ENCODE peak calls at places on chromosome 20, in eight cellular contexts. T is mammary epithelial cell, G is heart right ventricle, Y is esophagus squamous epithelium, O is AG04450, M is brain microvascular endothelial cell, Z is pancreas, B is spleen. W is an unnamed sample.
A peak's percentile ranks its signal among the peaks of the same experiment; 100 is the strongest.

GRCh38 chr20:64161595-64162238 is 2.5 kb upstream of the MYT1 start:
- DNase-seq in G (peak; percentile 32), O (no peak), M (peak; percentile 12), T (peak; percentile 38), Y (no peak), Z (peak; percentile 75), B (no peak), W (no peak)

GRCh38 chr20:58721951-58722371 is 29.4 kb downstream of the NPEPL1 start:
- DNase-seq in B (peak; percentile 54), T (no peak), O (no peak), G (no peak), Y (no peak), Z (no peak), M (no peak), W (no peak)

GRCh38 chr20:43716757-43717615 is 9.8 kb downstream of the GTSF1L start:
- DNase-seq in G (no peak), M (no peak), B (no peak), Y (no peak), T (no peak), Z (no peak), O (no peak), W (no peak)

GRCh38 chr20:8124639-8125038 is 7.4 kb upstream of the PLCB1 start:
- DNase-seq in O (no peak), B (no peak), M (no peak), Z (no peak), Y (no peak), T (no peak), G (no peak), W (no peak)

GRCh38 chr20:6142348-6142993 is 19.6 kb upstream of the FERMT1 start:
- DNase-seq in Y (no peak), M (peak; percentile 59), B (no peak), O (peak; percentile 23), Z (no peak), G (peak; percentile 49), T (peak; percentile 36), W (no peak)

GRCh38 chr20:14997791-14998190 is 660.4 kb upstream of the FLRT3 start:
- DNase-seq in G (no peak), Z (no peak), T (peak; percentile 87), B (no peak), M (peak; percentile 83), Y (no peak), O (no peak), W (no peak)

GRCh38 chr20:58215116-58215515 is 13.3 kb downstream of the ANKRD60 start:
- DNase-seq in B (peak; percentile 45), T (no peak), Y (no peak), G (no peak), M (no peak), Z (no peak), O (no peak), W (no peak)

GRCh38 chr20:3671986-3672863 is 9.0 kb upstream of the GFRA4 start:
- DNase-seq in O (no peak), G (no peak), Z (no peak), M (no peak), Y (no peak), T (no peak), B (no peak), W (no peak)

GRCh38 chr20:62861732-62862336 is at the start of gene TCFL5:
- DNase-seq in Z (peak; percentile 100), B (peak; percentile 98), Y (peak; percentile 47), M (peak; percentile 70), G (peak; percentile 86), T (peak; percentile 76), O (peak; percentile 49), W (no peak)

GRCh38 chr20:12152996-12153395 is 235.3 kb downstream of the BTBD3 start:
- DNase-seq in Z (no peak), O (peak; percentile 51), T (peak; percentile 98), Y (no peak), B (no peak), G (no peak), M (no peak), W (no peak)

GRCh38 chr20:1897965-1898464 is 2.8 kb downstream of the SIRPA start:
- DNase-seq in T (no peak), B (peak; percentile 85), O (no peak), Y (no peak), M (no peak), Z (no peak), G (no peak), W (no peak)

GRCh38 chr20:63082308-63082938 is 75.7 kb upstream of the BHLHE23 start:
- DNase-seq in G (peak; percentile 54), B (peak; percentile 61), O (no peak), Y (no peak), M (peak; percentile 23), T (peak; percentile 21), Z (peak; percentile 71), W (no peak)

GRCh38 chr20:32680544-32681174 is 6.9 kb upstream of the C20orf203 start:
- DNase-seq in G (no peak), M (no peak), Z (no peak), Y (no peak), O (no peak), T (no peak), B (no peak), W (no peak)

GRCh38 chr20:10040070-10040970 is 5.5 kb downstream of the ANKEF1 start:
- DNase-seq in O (peak; percentile 13), Z (no peak), Y (no peak), T (peak; percentile 79), M (peak; percentile 67), B (no peak), G (no peak), W (peak; percentile 22)

GRCh38 chr20:7214081-7214740 is 446.7 kb downstream of the BMP2 start:
- DNase-seq in Y (no peak), Z (no peak), B (no peak), G (no peak), O (no peak), M (no peak), T (no peak), W (no peak)

GRCh38 chr20:32596681-32597252 is 11.6 kb upstream of the NOL4L start:
- DNase-seq in T (no peak), Y (no peak), M (no peak), O (no peak), Z (no peak), B (no peak), G (no peak), W (no peak)

GRCh38 chr20:57667924-57668782 is 41.7 kb downstream of the PMEPA1 start:
- DNase-seq in M (no peak), Y (no peak), Z (no peak), G (no peak), B (no peak), O (no peak), T (no peak), W (no peak)

GRCh38 chr20:689947-690346 is 14.3 kb upstream of the SCRT2 start:
- DNase-seq in M (no peak), Z (no peak), O (no peak), Y (no peak), T (no peak), G (no peak), B (no peak), W (no peak)

GRCh38 chr20:51807864-51808263 is 5.5 kb upstream of the SALL4 start:
- DNase-seq in Y (no peak), T (no peak), M (no peak), Z (no peak), O (no peak), G (no peak), B (no peak), W (no peak)
- TF ChIP-seq CTCF in Y (no peak), T (no peak), M (no peak), Z (no peak), O (no peak), G (no peak), B (no peak), W (no peak)

GRCh38 chr20:46250772-46251171 is 57.5 kb downstream of the CDH22 start:
- DNase-seq in O (no peak), Z (no peak), B (no peak), Y (no peak), T (no peak), M (no peak), G (no peak), W (no peak)

GRCh38 chr20:46253391-46253790 is 54.9 kb downstream of the CDH22 start:
- DNase-seq in Z (no peak), Y (no peak), G (no peak), B (no peak), O (no peak), T (no peak), M (no peak), W (no peak)

GRCh38 chr20:46251211-46251673 is 57.1 kb downstream of the CDH22 start:
- DNase-seq in B (no peak), O (no peak), G (no peak), T (no peak), Y (no peak), M (no peak), Z (no peak), W (no peak)

GRCh38 chr20:46249671-46250070 is 58.6 kb downstream of the CDH22 start:
- DNase-seq in O (no peak), Y (no peak), G (no peak), M (no peak), Z (no peak), B (no peak), T (no peak), W (no peak)

DNA sequence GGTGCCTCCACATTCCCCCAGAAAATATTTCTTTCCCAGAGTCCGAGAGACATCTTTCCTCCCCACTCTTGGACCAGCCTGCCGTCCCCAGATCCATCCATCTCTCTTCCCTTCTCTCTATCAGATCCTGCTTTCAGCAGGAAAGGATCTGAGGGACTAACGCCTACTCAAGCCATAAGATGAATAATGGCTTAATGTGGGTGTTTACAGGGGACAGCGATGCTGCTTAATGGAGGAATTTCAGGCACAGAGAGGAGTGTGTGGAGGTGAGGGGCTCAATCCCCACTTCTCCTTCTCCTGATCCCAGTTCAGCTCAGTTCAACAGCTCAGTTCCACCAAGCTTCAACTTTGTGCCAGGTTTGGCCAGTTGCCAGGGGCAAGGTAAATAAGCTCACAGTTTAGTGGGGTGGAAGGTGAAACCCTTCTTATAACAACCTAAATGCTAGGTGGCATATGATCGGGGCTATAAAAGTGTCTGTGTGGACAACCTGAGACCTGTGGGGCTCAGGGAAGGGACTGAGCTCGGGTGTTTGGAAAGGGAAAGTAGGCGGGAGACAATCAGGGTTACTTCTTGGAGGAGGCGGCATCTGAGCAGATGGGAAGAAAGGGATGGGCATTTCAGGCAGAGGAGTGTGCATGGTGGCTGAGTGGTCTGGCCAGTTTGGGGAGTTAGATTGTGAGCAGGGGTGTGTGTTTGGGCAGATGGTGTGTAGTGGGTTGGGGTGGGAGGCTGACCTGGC is 55.8 kb downstream of the CDH22 start:
- DNase-seq in Z (no peak), T (no peak), M (no peak), B (no peak), O (no peak), Y (no peak), G (no peak), W (no peak)
- H3K27me3 ChIP-seq in Z (no peaks in the 10 kb centered on the region), T (peaks cover 7% of the 10 kb centered on the region), M (peaks cover 39% of the 10 kb centered on the region), B (peaks cover 61% of the 10 kb centered on the region), O (peaks cover 31% of the 10 kb centered on the region), Y (no peaks in the 10 kb centered on the region), G (peaks cover 86% of the 10 kb centered on the region), W (peaks cover 21% of the 10 kb centered on the region)

DNA sequence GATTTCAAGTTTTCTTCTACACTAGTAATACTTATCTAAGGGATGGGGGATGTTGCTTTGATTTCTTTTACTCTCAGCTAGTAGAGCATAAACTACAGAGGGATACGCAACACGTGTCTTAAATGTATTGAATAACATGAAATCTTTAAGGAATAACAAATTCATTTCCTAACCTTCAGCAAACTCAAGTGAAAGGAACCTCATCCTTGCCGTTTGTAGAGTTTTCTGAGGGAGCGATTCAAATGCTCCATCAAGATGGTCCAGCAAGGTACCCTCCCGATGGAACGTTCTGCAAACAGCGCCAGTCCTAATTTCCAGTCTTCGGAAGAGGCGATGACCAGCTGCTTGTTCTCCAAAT is 95.4 kb upstream of the RIN2 start:
- DNase-seq in T (no peak), Z (no peak), Y (no peak), G (no peak), B (no peak), M (no peak), O (no peak), W (no peak)
- TF ChIP-seq CTCF in T (no peak), Z (no peak), Y (no peak), G (no peak), B (no peak), M (no peak), O (no peak), W (no peak)

GRCh38 chr20:61819484-61819846 is 246.2 kb downstream of the TAF4 start:
- DNase-seq in Y (no peak), M (no peak), Z (no peak), T (no peak), G (no peak), O (no peak), B (no peak), W (no peak)
- H3K27me3 ChIP-seq in Y (no peaks in the 10 kb centered on the region), M (no peaks in the 10 kb centered on the region), Z (no peaks in the 10 kb centered on the region), T (no peaks in the 10 kb centered on the region), G (peaks cover 28% of the 10 kb centered on the region), O (no peaks in the 10 kb centered on the region), B (peaks cover 2% of the 10 kb centered on the region), W (no peaks in the 10 kb centered on the region)